ENCODE peak calls at places on chromosomes 3 and 15, in seven cellular contexts. N, J, Z, G, L, K and I are unnamed samples.

GRCh38 chr3:133125171-133125570 is 87.0 kb downstream of the TMEM108 start:
- DNase-seq in N (no peak), J (no peak), Z (no peak), G (no peak), L (no peak), K (no peak), I (no peak)

GRCh38 chr3:70250451-70250850 is 62.0 kb downstream of the MDFIC2 start:
- DNase-seq in N (no peak), J (no peak), Z (no peak), G (no peak), L (no peak), K (no peak), I (no peak)

GRCh38 chr3:16425398-16426057 is 88.0 kb downstream of the RFTN1 start:
- DNase-seq in N (no peak), J (no peak), Z (no peak), G (no peak), L (no peak), K (no peak), I (no peak)

GRCh38 chr15:45589296-45589695 is 2.1 kb downstream of the BLOC1S6 start:
- DNase-seq in N (no peak), J (no peak), Z (no peak), G (no peak), L (no peak), K (no peak), I (no peak)

GRCh38 chr3:37257581-37257980 is 83.2 kb upstream of the LRRFIP2 start:
- DNase-seq in N (no peak), J (no peak), Z (no peak), G (no peak), L (no peak), K (no peak), I (no peak)

GRCh38 chr3:66073464-66074141 is 34.9 kb upstream of the MAGI1 start:
- DNase-seq in N (no peak), J (no peak), Z (no peak), G (no peak), L (no peak), K (no peak), I (no peak)

GRCh38 chr3:155664922-155665695 is 79.8 kb downstream of the PLCH1 start:
- DNase-seq in N (peak; percentile 44), J (peak; percentile 76), Z (peak; percentile 61), G (no peak), L (no peak), K (peak; percentile 22), I (no peak)

GRCh38 chr3:67923796-67924195 is 269.4 kb upstream of the SUCLG2 start:
- DNase-seq in N (no peak), J (no peak), Z (no peak), G (no peak), L (no peak), K (no peak), I (no peak)

GRCh38 chr3:157594413-157594812 is 91.2 kb upstream of the VEPH1 start:
- DNase-seq in N (no peak), J (no peak), Z (no peak), G (no peak), L (no peak), K (no peak), I (no peak)

GRCh38 chr3:168998792-168999191 is 664.7 kb downstream of the MECOM start:
- DNase-seq in N (no peak), J (no peak), Z (no peak), G (no peak), L (no peak), K (no peak), I (no peak)

GRCh38 chr3:72270072-72270611 is 485.2 kb upstream of the PROK2 start:
- DNase-seq in N (peak; percentile 77), J (peak; percentile 82), Z (peak; percentile 87), G (no peak), L (no peak), K (peak; percentile 80), I (no peak)

GRCh38 chr3:117846238-117846637 is 1136.7 kb downstream of the TUSC7 start:
- DNase-seq in N (no peak), J (no peak), Z (no peak), G (no peak), L (no peak), K (no peak), I (no peak)

DNA sequence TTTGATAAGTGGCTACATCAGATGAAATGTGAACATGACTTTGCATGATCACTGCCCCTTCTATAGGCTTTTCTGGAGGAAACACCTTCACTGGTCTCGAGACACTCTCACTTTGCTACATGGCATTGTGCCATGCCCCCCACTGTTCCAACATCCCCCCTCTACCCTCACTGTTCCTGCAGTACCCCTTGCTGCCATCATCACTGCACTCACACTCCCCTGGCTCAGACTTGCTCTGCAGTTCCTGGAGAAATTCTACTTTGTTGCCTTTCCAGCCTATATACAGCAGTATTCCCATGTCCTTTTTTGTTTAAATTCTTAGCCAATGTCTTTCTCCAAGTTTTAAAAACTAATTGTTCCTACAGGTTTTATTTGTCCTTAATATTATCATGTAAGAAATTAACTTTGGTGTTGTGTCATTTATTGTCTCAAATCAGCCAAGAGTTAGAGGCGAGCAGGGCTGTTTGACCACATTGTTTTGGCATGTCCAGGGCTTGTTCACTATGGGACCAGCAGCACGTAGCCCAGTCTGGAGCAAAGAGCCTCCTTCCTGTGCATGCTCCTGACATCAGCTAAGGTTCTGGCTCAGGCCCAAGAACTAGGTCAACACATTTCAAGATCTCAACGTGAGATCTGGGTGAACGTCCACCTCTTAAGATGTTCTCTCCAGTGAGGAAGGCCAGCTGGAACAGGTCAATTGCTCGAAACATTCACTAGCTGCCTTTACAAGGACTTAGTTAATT is 246.4 kb downstream of the SLC9A9 start:
- DNase-seq in N (no peak), J (no peak), Z (peak; percentile 14), G (no peak), L (no peak), K (no peak), I (no peak)
- TF ChIP-seq CTCF in N (no peak), J (no peak), Z (no peak), G (no peak), L (no peak), K (no peak), I (no peak)

DNA sequence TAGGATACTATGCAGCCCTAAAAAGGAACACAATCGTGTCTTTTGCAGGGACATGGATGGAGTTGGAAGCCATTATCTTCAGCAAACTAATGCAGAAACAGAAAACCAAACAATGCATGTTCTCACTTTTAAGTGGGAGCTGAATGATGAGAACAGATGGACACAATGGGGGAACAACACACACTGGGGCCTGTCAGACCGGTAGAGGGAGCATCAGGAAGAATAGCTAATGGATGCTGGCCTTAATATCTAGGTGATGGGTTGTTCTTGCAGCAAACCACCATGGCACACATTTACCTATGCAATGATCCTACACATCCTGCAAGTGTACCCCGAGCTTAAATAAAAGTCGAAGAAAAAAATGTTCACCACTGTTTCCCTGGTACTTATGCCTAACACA is 17.5 kb downstream of the SENP7 start:
- DNase-seq in N (no peak), J (no peak), Z (no peak), G (no peak), L (no peak), K (no peak), I (no peak)
- TF ChIP-seq CTCF in N (peak; percentile 11), J (no peak), Z (no peak), G (no peak), L (no peak), K (no peak), I (no peak)

GRCh38 chr3:73586628-73587027 is 38.1 kb downstream of the PDZRN3 start:
- DNase-seq in N (no peak), J (no peak), Z (no peak), G (no peak), L (no peak), K (no peak), I (no peak)

GRCh38 chr3:73592154-73592877 is 32.4 kb downstream of the PDZRN3 start:
- DNase-seq in N (no peak), J (no peak), Z (no peak), G (no peak), L (no peak), K (no peak), I (no peak)
- TF ChIP-seq CTCF in N (no peak), J (no peak), Z (no peak), G (no peak), L (no peak), K (no peak), I (no peak)

GRCh38 chr3:112499328-112499727 is at the start of gene BTLA:
- DNase-seq in N (no peak), J (no peak), Z (no peak), G (peak; percentile 64), L (no peak), K (no peak), I (no peak)

GRCh38 chr3:112496368-112497067 is 2.8 kb downstream of the BTLA start:
- DNase-seq in N (no peak), J (no peak), Z (no peak), G (no peak), L (no peak), K (no peak), I (no peak)

GRCh38 chr3:112500621-112501020 is 1.3 kb upstream of the BTLA start:
- DNase-seq in N (no peak), J (no peak), Z (no peak), G (no peak), L (no peak), K (no peak), I (no peak)

GRCh38 chr3:112497897-112498548 is 1.2 kb downstream of the BTLA start:
- DNase-seq in N (no peak), J (no peak), Z (no peak), G (no peak), L (no peak), K (no peak), I (no peak)

GRCh38 chr3:112498916-112499315 is 356 bp downstream of the BTLA start:
- DNase-seq in N (no peak), J (no peak), Z (no peak), G (peak; percentile 53), L (no peak), K (no peak), I (no peak)
- TF ChIP-seq CTCF in N (no peak), J (no peak), Z (no peak), G (no peak), L (no peak), K (no peak), I (no peak)

DNA sequence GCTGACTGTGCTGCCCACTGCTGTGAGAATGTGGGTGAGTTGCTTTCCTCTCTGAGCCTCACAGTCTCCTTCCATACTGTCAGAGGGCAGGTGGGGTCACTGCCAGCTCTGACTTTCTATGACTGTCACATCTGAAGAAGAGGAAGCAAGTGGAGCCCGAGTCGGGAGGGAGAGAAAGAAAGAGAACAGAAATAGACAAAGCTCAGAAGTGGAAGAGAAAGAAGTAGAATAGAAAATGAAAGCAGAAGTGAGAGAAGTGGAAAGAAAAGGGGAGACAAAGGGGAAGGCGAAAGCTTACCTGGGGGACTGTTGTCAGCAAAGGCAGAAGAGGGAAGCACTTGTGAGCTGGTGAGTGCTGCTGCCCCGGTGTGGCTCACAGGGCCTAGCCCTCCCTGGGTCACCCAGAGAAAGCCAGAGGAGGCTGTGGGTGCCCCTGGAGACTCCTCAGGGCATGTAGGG is 57.9 kb downstream of the EPHB1 start:
- DNase-seq in N (no peak), J (no peak), Z (no peak), G (peak; percentile 70), L (no peak), K (no peak), I (peak; percentile 70)
- TF ChIP-seq CTCF in N (no peak), J (no peak), Z (no peak), G (no peak), L (no peak), K (no peak), I (peak; percentile 26)